ENCODE peak calls at places on chromosomes 3 and 15, in four cellular contexts. T, W, X and B are unnamed samples.

GRCh38 chr15:87502173-87502572 is 754.4 kb downstream of the NTRK3 start:
- DNase-seq in T (no peak), W (no peak), X (no peak), B (no peak)

GRCh38 chr3:186807231-186807630 is 949 bp upstream of the RFC4 start:
- DNase-seq in T (no peak), W (no peak), X (no peak), B (no peak)

GRCh38 chr15:89101302-89102191 is 13.3 kb downstream of the ABHD2 start:
- DNase-seq in T (peak), W (no peak), X (peak), B (peak)

GRCh38 chr3:55206000-55206399 is 278.1 kb upstream of the LRTM1 start:
- DNase-seq in T (no peak), W (no peak), X (peak), B (no peak)

GRCh38 chr3:192819001-192819569 is 91.7 kb upstream of the FGF12 start:
- DNase-seq in T (no peak), W (peak), X (peak), B (peak)

GRCh38 chr3:83863380-83863779 is 1095.4 kb upstream of the CADM2 start:
- DNase-seq in T (no peak), W (no peak), X (no peak), B (no peak)

GRCh38 chr3:9800529-9800928 is 7.6 kb downstream of the ARPC4 start:
- DNase-seq in T (no peak), W (no peak), X (no peak), B (no peak)

GRCh38 chr3:12992629-12993021 is 80.6 kb downstream of the IQSEC1 start:
- DNase-seq in T (no peak), W (no peak), X (no peak), B (no peak)

GRCh38 chr3:157491136-157491535 is 12.1 kb downstream of the VEPH1 start:
- DNase-seq in T (no peak), W (no peak), X (no peak), B (no peak)

GRCh38 chr3:8749316-8749715 is 15.7 kb downstream of the CAV3 start:
- DNase-seq in T (no peak), W (no peak), X (no peak), B (no peak)

GRCh38 chr3:23665741-23666140 is 140.0 kb upstream of the UBE2E1 start:
- DNase-seq in T (no peak), W (no peak), X (peak), B (no peak)

GRCh38 chr15:36371509-36371908 is 207.9 kb upstream of the CDIN1 start:
- DNase-seq in T (no peak), W (no peak), X (peak), B (peak)

GRCh38 chr15:77568014-77568959 is 64.4 kb downstream of the LINGO1 start:
- DNase-seq in T (peak), W (no peak), X (peak), B (no peak)

GRCh38 chr3:36451816-36452215 is 71.5 kb downstream of the STAC start:
- DNase-seq in T (no peak), W (no peak), X (no peak), B (no peak)

GRCh38 chr15:70465812-70466211 is 297.5 kb downstream of the UACA start:
- DNase-seq in T (no peak), W (no peak), X (no peak), B (no peak)

GRCh38 chr3:139540686-139541085 is 1.1 kb upstream of the RBP1 start:
- DNase-seq in T (no peak), W (no peak), X (no peak), B (no peak)

GRCh38 chr3:32469151-32469874 is 33.3 kb downstream of the CMTM6 start:
- DNase-seq in T (no peak), W (no peak), X (no peak), B (no peak)

GRCh38 chr3:123618768-123619484 is 34.1 kb upstream of the HACD2 start:
- DNase-seq in T (peak), W (no peak), X (peak), B (peak)

GRCh38 chr3:138923531-138923994 is 23.4 kb downstream of the FOXL2 start:
- DNase-seq in T (peak), W (peak), X (peak), B (peak)